ENCODE peak calls at places on chromosomes 12 and 14, in four cellular contexts. One of them, this sample, is unnamed.

GRCh38 chr12:8829128-8829524 is 6.7 kb downstream of the A2ML1 start:
- DNase-seq in activated CD4-positive, alpha-beta T cell treated with anti-CD3 and anti-CD28 coated beads, Interleukin-2, amount 10 ng/mL, durations not matched to agents 7 days and 5 days: no peak
- DNase-seq in stimulated activated CD8-positive, alpha-beta memory T cell treated with anti-CD3 and anti-CD28 coated beads, Interleukin-4, amount 100 ng/mL, for 24 hours: no peak
- DNase-seq in transverse colon: no peak
- DNase-seq in this sample: no peak

GRCh38 chr14:101880016-101880297 is 84.4 kb upstream of the DYNC1H1 start:
- DNase-seq in activated CD4-positive, alpha-beta T cell treated with anti-CD3 and anti-CD28 coated beads, Interleukin-2, amount 10 ng/mL, durations not matched to agents 7 days and 5 days: no peak
- DNase-seq in stimulated activated CD8-positive, alpha-beta memory T cell treated with anti-CD3 and anti-CD28 coated beads, Interleukin-4, amount 100 ng/mL, for 24 hours: no peak
- DNase-seq in transverse colon: no peak
- DNase-seq in this sample: no peak

GRCh38 chr12:12800406-12801180 is 12.6 kb upstream of the DDX47 start:
- DNase-seq in activated CD4-positive, alpha-beta T cell treated with anti-CD3 and anti-CD28 coated beads, Interleukin-2, amount 10 ng/mL, durations not matched to agents 7 days and 5 days: no peak
- DNase-seq in stimulated activated CD8-positive, alpha-beta memory T cell treated with anti-CD3 and anti-CD28 coated beads, Interleukin-4, amount 100 ng/mL, for 24 hours: no peak
- DNase-seq in transverse colon: no peak
- DNase-seq in this sample: peak

GRCh38 chr12:95124106-95124505 is 50.7 kb upstream of the NR2C1 start:
- DNase-seq in activated CD4-positive, alpha-beta T cell treated with anti-CD3 and anti-CD28 coated beads, Interleukin-2, amount 10 ng/mL, durations not matched to agents 7 days and 5 days: no peak
- DNase-seq in stimulated activated CD8-positive, alpha-beta memory T cell treated with anti-CD3 and anti-CD28 coated beads, Interleukin-4, amount 100 ng/mL, for 24 hours: no peak
- DNase-seq in transverse colon: peak
- DNase-seq in this sample: no peak

GRCh38 chr12:9049520-9050133 is 60.3 kb downstream of the KLRG1 start:
- DNase-seq in activated CD4-positive, alpha-beta T cell treated with anti-CD3 and anti-CD28 coated beads, Interleukin-2, amount 10 ng/mL, durations not matched to agents 7 days and 5 days: peak
- DNase-seq in stimulated activated CD8-positive, alpha-beta memory T cell treated with anti-CD3 and anti-CD28 coated beads, Interleukin-4, amount 100 ng/mL, for 24 hours: no peak
- DNase-seq in transverse colon: no peak
- DNase-seq in this sample: peak

GRCh38 chr12:53712059-53712643 is 15.1 kb downstream of the CALCOCO1 start:
- DNase-seq in activated CD4-positive, alpha-beta T cell treated with anti-CD3 and anti-CD28 coated beads, Interleukin-2, amount 10 ng/mL, durations not matched to agents 7 days and 5 days: no peak
- DNase-seq in stimulated activated CD8-positive, alpha-beta memory T cell treated with anti-CD3 and anti-CD28 coated beads, Interleukin-4, amount 100 ng/mL, for 24 hours: no peak
- DNase-seq in transverse colon: no peak
- DNase-seq in this sample: peak

GRCh38 chr12:122851820-122852219 is 16.6 kb downstream of the HIP1R start:
- DNase-seq in activated CD4-positive, alpha-beta T cell treated with anti-CD3 and anti-CD28 coated beads, Interleukin-2, amount 10 ng/mL, durations not matched to agents 7 days and 5 days: no peak
- DNase-seq in stimulated activated CD8-positive, alpha-beta memory T cell treated with anti-CD3 and anti-CD28 coated beads, Interleukin-4, amount 100 ng/mL, for 24 hours: no peak
- DNase-seq in transverse colon: no peak
- DNase-seq in this sample: peak

GRCh38 chr12:1594045-1594294 is 411 bp downstream of the FBXL14 start:
- DNase-seq in activated CD4-positive, alpha-beta T cell treated with anti-CD3 and anti-CD28 coated beads, Interleukin-2, amount 10 ng/mL, durations not matched to agents 7 days and 5 days: no peak
- DNase-seq in stimulated activated CD8-positive, alpha-beta memory T cell treated with anti-CD3 and anti-CD28 coated beads, Interleukin-4, amount 100 ng/mL, for 24 hours: peak
- DNase-seq in transverse colon: peak
- DNase-seq in this sample: no peak

GRCh38 chr12:106228320-106228710 is 19.5 kb downstream of the CKAP4 start:
- DNase-seq in activated CD4-positive, alpha-beta T cell treated with anti-CD3 and anti-CD28 coated beads, Interleukin-2, amount 10 ng/mL, durations not matched to agents 7 days and 5 days: no peak
- DNase-seq in stimulated activated CD8-positive, alpha-beta memory T cell treated with anti-CD3 and anti-CD28 coated beads, Interleukin-4, amount 100 ng/mL, for 24 hours: no peak
- DNase-seq in transverse colon: no peak
- DNase-seq in this sample: no peak

GRCh38 chr14:61678966-61679365 is 16.3 kb upstream of the HIF1A start:
- DNase-seq in activated CD4-positive, alpha-beta T cell treated with anti-CD3 and anti-CD28 coated beads, Interleukin-2, amount 10 ng/mL, durations not matched to agents 7 days and 5 days: no peak
- DNase-seq in stimulated activated CD8-positive, alpha-beta memory T cell treated with anti-CD3 and anti-CD28 coated beads, Interleukin-4, amount 100 ng/mL, for 24 hours: no peak
- DNase-seq in transverse colon: no peak
- DNase-seq in this sample: peak

GRCh38 chr12:115481141-115481540 is 796.4 kb downstream of the MED13L start:
- DNase-seq in activated CD4-positive, alpha-beta T cell treated with anti-CD3 and anti-CD28 coated beads, Interleukin-2, amount 10 ng/mL, durations not matched to agents 7 days and 5 days: no peak
- DNase-seq in stimulated activated CD8-positive, alpha-beta memory T cell treated with anti-CD3 and anti-CD28 coated beads, Interleukin-4, amount 100 ng/mL, for 24 hours: no peak
- DNase-seq in transverse colon: no peak
- DNase-seq in this sample: peak